ENCODE peak calls at places on chromosomes 2 and 18, in four cellular contexts. One of them, this sample, is unnamed.

GRCh38 chr2:112724611-112725525 is 4.0 kb downstream of the NT5DC4 start:
- ATAC-seq in stimulated activated naive CD8-positive, alpha-beta T cell treated with anti-CD3 and anti-CD28 coated beads, Interleukin-15, amount 100 ng/mL, for 72 hours: no peak
- ATAC-seq in upper lobe of right lung: peak; percentile 31
- ATAC-seq in omental fat pad: no peak
- ATAC-seq in this sample: no peak

GRCh38 chr2:138275292-138275690 is 226.3 kb upstream of the SPOPL start:
- ATAC-seq in stimulated activated naive CD8-positive, alpha-beta T cell treated with anti-CD3 and anti-CD28 coated beads, Interleukin-15, amount 100 ng/mL, for 72 hours: no peak
- ATAC-seq in upper lobe of right lung: peak; percentile 17
- ATAC-seq in omental fat pad: no peak
- ATAC-seq in this sample: no peak

GRCh38 chr2:101047075-101047766 is 45.1 kb downstream of the RPL31 start:
- ATAC-seq in stimulated activated naive CD8-positive, alpha-beta T cell treated with anti-CD3 and anti-CD28 coated beads, Interleukin-15, amount 100 ng/mL, for 72 hours: no peak
- ATAC-seq in upper lobe of right lung: peak; percentile 21
- ATAC-seq in omental fat pad: peak; percentile 92
- ATAC-seq in this sample: peak; percentile 94

GRCh38 chr2:234816491-234816890 is 135.3 kb upstream of the SH3BP4 start:
- ATAC-seq in stimulated activated naive CD8-positive, alpha-beta T cell treated with anti-CD3 and anti-CD28 coated beads, Interleukin-15, amount 100 ng/mL, for 72 hours: no peak
- ATAC-seq in upper lobe of right lung: no peak
- ATAC-seq in omental fat pad: no peak
- ATAC-seq in this sample: no peak

GRCh38 chr18:12014976-12015696 is 33.8 kb downstream of the IMPA2 start:
- ATAC-seq in stimulated activated naive CD8-positive, alpha-beta T cell treated with anti-CD3 and anti-CD28 coated beads, Interleukin-15, amount 100 ng/mL, for 72 hours: no peak
- ATAC-seq in upper lobe of right lung: no peak
- ATAC-seq in omental fat pad: peak; percentile 57
- ATAC-seq in this sample: peak; percentile 3

GRCh38 chr2:128736046-128736688 is 417.5 kb upstream of the HS6ST1 start:
- ATAC-seq in stimulated activated naive CD8-positive, alpha-beta T cell treated with anti-CD3 and anti-CD28 coated beads, Interleukin-15, amount 100 ng/mL, for 72 hours: no peak
- ATAC-seq in upper lobe of right lung: no peak
- ATAC-seq in omental fat pad: no peak
- ATAC-seq in this sample: no peak

GRCh38 chr2:222448806-222449205 is 24.5 kb downstream of the SGPP2 start:
- ATAC-seq in stimulated activated naive CD8-positive, alpha-beta T cell treated with anti-CD3 and anti-CD28 coated beads, Interleukin-15, amount 100 ng/mL, for 72 hours: no peak
- ATAC-seq in upper lobe of right lung: peak; percentile 77
- ATAC-seq in omental fat pad: peak; percentile 65
- ATAC-seq in this sample: peak; percentile 46

GRCh38 chr2:54613794-54614257 is 109.6 kb upstream of the EML6 start:
- ATAC-seq in stimulated activated naive CD8-positive, alpha-beta T cell treated with anti-CD3 and anti-CD28 coated beads, Interleukin-15, amount 100 ng/mL, for 72 hours: no peak
- ATAC-seq in upper lobe of right lung: peak; percentile 17
- ATAC-seq in omental fat pad: peak; percentile 62
- ATAC-seq in this sample: peak; percentile 55

GRCh38 chr2:207265849-207266248 is 100.1 kb upstream of the KLF7 start:
- ATAC-seq in stimulated activated naive CD8-positive, alpha-beta T cell treated with anti-CD3 and anti-CD28 coated beads, Interleukin-15, amount 100 ng/mL, for 72 hours: no peak
- ATAC-seq in upper lobe of right lung: no peak
- ATAC-seq in omental fat pad: no peak
- ATAC-seq in this sample: no peak

GRCh38 chr2:218375212-218375611 is 6.9 kb upstream of the SLC11A1 start:
- ATAC-seq in stimulated activated naive CD8-positive, alpha-beta T cell treated with anti-CD3 and anti-CD28 coated beads, Interleukin-15, amount 100 ng/mL, for 72 hours: no peak
- ATAC-seq in upper lobe of right lung: no peak
- ATAC-seq in omental fat pad: peak; percentile 21
- ATAC-seq in this sample: no peak

GRCh38 chr2:186575302-186575701 is 14.6 kb upstream of the ITGAV start:
- ATAC-seq in stimulated activated naive CD8-positive, alpha-beta T cell treated with anti-CD3 and anti-CD28 coated beads, Interleukin-15, amount 100 ng/mL, for 72 hours: no peak
- ATAC-seq in upper lobe of right lung: peak; percentile 94
- ATAC-seq in omental fat pad: peak; percentile 93
- ATAC-seq in this sample: peak; percentile 95

GRCh38 chr18:8413189-8413588 is 196.0 kb upstream of the RAB12 start:
- ATAC-seq in stimulated activated naive CD8-positive, alpha-beta T cell treated with anti-CD3 and anti-CD28 coated beads, Interleukin-15, amount 100 ng/mL, for 72 hours: no peak
- ATAC-seq in upper lobe of right lung: no peak
- ATAC-seq in omental fat pad: no peak
- ATAC-seq in this sample: no peak

GRCh38 chr2:23073681-23074080 is 311.3 kb upstream of the KLHL29 start:
- ATAC-seq in stimulated activated naive CD8-positive, alpha-beta T cell treated with anti-CD3 and anti-CD28 coated beads, Interleukin-15, amount 100 ng/mL, for 72 hours: no peak
- ATAC-seq in upper lobe of right lung: no peak
- ATAC-seq in omental fat pad: no peak
- ATAC-seq in this sample: no peak

GRCh38 chr2:105426626-105427292 is 27.9 kb upstream of the FHL2 start:
- ATAC-seq in stimulated activated naive CD8-positive, alpha-beta T cell treated with anti-CD3 and anti-CD28 coated beads, Interleukin-15, amount 100 ng/mL, for 72 hours: peak; percentile 59
- ATAC-seq in upper lobe of right lung: no peak
- ATAC-seq in omental fat pad: peak; percentile 19
- ATAC-seq in this sample: no peak

GRCh38 chr18:31149351-31149750 is 13.3 kb downstream of the DSC1 start:
- ATAC-seq in stimulated activated naive CD8-positive, alpha-beta T cell treated with anti-CD3 and anti-CD28 coated beads, Interleukin-15, amount 100 ng/mL, for 72 hours: no peak
- ATAC-seq in upper lobe of right lung: no peak
- ATAC-seq in omental fat pad: no peak
- ATAC-seq in this sample: no peak

GRCh38 chr2:29374823-29375222 is 259.6 kb downstream of the CLIP4 start:
- ATAC-seq in stimulated activated naive CD8-positive, alpha-beta T cell treated with anti-CD3 and anti-CD28 coated beads, Interleukin-15, amount 100 ng/mL, for 72 hours: no peak
- ATAC-seq in upper lobe of right lung: no peak
- ATAC-seq in omental fat pad: no peak
- ATAC-seq in this sample: no peak

GRCh38 chr18:45910405-45911023 is 56.6 kb downstream of the EPG5 start:
- ATAC-seq in stimulated activated naive CD8-positive, alpha-beta T cell treated with anti-CD3 and anti-CD28 coated beads, Interleukin-15, amount 100 ng/mL, for 72 hours: peak; percentile 90
- ATAC-seq in upper lobe of right lung: peak; percentile 79
- ATAC-seq in omental fat pad: no peak
- ATAC-seq in this sample: peak; percentile 77

GRCh38 chr2:218290316-218291261 is 1.7 kb downstream of the TMBIM1 start:
- ATAC-seq in stimulated activated naive CD8-positive, alpha-beta T cell treated with anti-CD3 and anti-CD28 coated beads, Interleukin-15, amount 100 ng/mL, for 72 hours: no peak
- ATAC-seq in upper lobe of right lung: no peak
- ATAC-seq in omental fat pad: no peak
- ATAC-seq in this sample: no peak

GRCh38 chr2:19043893-19044292 is 314.5 kb downstream of the OSR1 start:
- ATAC-seq in stimulated activated naive CD8-positive, alpha-beta T cell treated with anti-CD3 and anti-CD28 coated beads, Interleukin-15, amount 100 ng/mL, for 72 hours: no peak
- ATAC-seq in upper lobe of right lung: peak; percentile 87
- ATAC-seq in omental fat pad: no peak
- ATAC-seq in this sample: no peak

GRCh38 chr2:161761160-161761559 is 136.9 kb downstream of the SLC4A10 start:
- ATAC-seq in stimulated activated naive CD8-positive, alpha-beta T cell treated with anti-CD3 and anti-CD28 coated beads, Interleukin-15, amount 100 ng/mL, for 72 hours: no peak
- ATAC-seq in upper lobe of right lung: no peak
- ATAC-seq in omental fat pad: no peak
- ATAC-seq in this sample: no peak

GRCh38 chr2:109721117-109721504 is 73.0 kb upstream of the RGPD5 start:
- ATAC-seq in stimulated activated naive CD8-positive, alpha-beta T cell treated with anti-CD3 and anti-CD28 coated beads, Interleukin-15, amount 100 ng/mL, for 72 hours: no peak
- ATAC-seq in upper lobe of right lung: no peak
- ATAC-seq in omental fat pad: no peak
- ATAC-seq in this sample: peak; percentile 91

GRCh38 chr2:104595576-104595975 is 258.3 kb upstream of the POU3F3 start:
- ATAC-seq in stimulated activated naive CD8-positive, alpha-beta T cell treated with anti-CD3 and anti-CD28 coated beads, Interleukin-15, amount 100 ng/mL, for 72 hours: no peak
- ATAC-seq in upper lobe of right lung: no peak
- ATAC-seq in omental fat pad: no peak
- ATAC-seq in this sample: no peak

GRCh38 chr2:9292426-9292825 is 85.8 kb downstream of the ASAP2 start:
- ATAC-seq in stimulated activated naive CD8-positive, alpha-beta T cell treated with anti-CD3 and anti-CD28 coated beads, Interleukin-15, amount 100 ng/mL, for 72 hours: no peak
- ATAC-seq in upper lobe of right lung: no peak
- ATAC-seq in omental fat pad: no peak
- ATAC-seq in this sample: no peak